ENCODE peak calls at places on chromosomes 4 and X, in eight cellular contexts. A is spleen, B is AG10803, Z is AG04450, W is left ventricle myocardium inferior, P is psoas muscle, J is nephron progenitor cell, N is ascending aorta. K is an unnamed sample.

GRCh38 chrX:48831909-48832291 is 3.5 kb downstream of the PCSK1N start:
- DNase-seq in B (no peak), N (no peak), J (peak), P (no peak), A (no peak), W (no peak), Z (no peak), K (no peak)

GRCh38 chr4:95998311-95998710 is 158.4 kb downstream of the PDHA2 start:
- DNase-seq in A (no peak), B (no peak), J (no peak), Z (no peak), N (no peak), W (no peak), P (no peak), K (no peak)

GRCh38 chr4:141849367-141849766 is 213.0 kb downstream of the IL15 start:
- DNase-seq in A (no peak), J (no peak), W (no peak), B (no peak), N (no peak), P (no peak), Z (no peak), K (no peak)

GRCh38 chrX:41457618-41458192 is 10.6 kb downstream of the NYX start:
- DNase-seq in J (no peak), P (no peak), A (no peak), N (no peak), B (no peak), Z (no peak), W (no peak), K (no peak)

GRCh38 chrX:153765138-153766079 is 1.4 kb downstream of the PLXNB3 start:
- DNase-seq in Z (no peak), J (no peak), B (no peak), P (peak), N (no peak), W (no peak), A (peak), K (no peak)

GRCh38 chr4:138428611-138429010 is 186.5 kb upstream of the SLC7A11 start:
- DNase-seq in B (no peak), Z (no peak), P (no peak), N (no peak), A (no peak), W (no peak), J (no peak), K (no peak)

GRCh38 chr4:183797041-183797444 is 108.1 kb upstream of the STOX2 start:
- DNase-seq in N (no peak), P (peak), W (peak), Z (no peak), B (no peak), A (peak), J (no peak), K (no peak)

GRCh38 chrX:136067946-136068345 is 79.4 kb upstream of the FHL1 start:
- DNase-seq in J (no peak), A (no peak), Z (no peak), P (no peak), B (no peak), W (no peak), N (no peak), K (no peak)

GRCh38 chr4:25406081-25406692 is 29.1 kb downstream of the ANAPC4 start:
- DNase-seq in W (no peak), N (no peak), J (no peak), A (no peak), Z (peak), B (peak), P (no peak), K (no peak)

GRCh38 chr4:2781911-2782310 is 11.0 kb upstream of the SH3BP2 start:
- DNase-seq in P (no peak), B (no peak), N (no peak), J (no peak), Z (no peak), A (peak), W (no peak), K (no peak)

GRCh38 chr4:77172336-77172735 is 15.3 kb downstream of the CCNG2 start:
- DNase-seq in N (no peak), W (no peak), Z (peak), J (no peak), A (no peak), B (peak), P (no peak), K (no peak)

GRCh38 chr4:147157860-147158701 is 212.4 kb upstream of the TTC29 start:
- DNase-seq in Z (no peak), N (no peak), W (peak), A (peak), J (peak), P (peak), B (peak), K (no peak)

GRCh38 chr4:84790769-84791565 is 175.5 kb downstream of the WDFY3 start:
- DNase-seq in W (no peak), B (no peak), P (no peak), Z (no peak), N (no peak), J (no peak), A (no peak), K (no peak)

GRCh38 chr4:91590242-91590641 is 713.5 kb upstream of the GRID2 start:
- DNase-seq in P (no peak), Z (no peak), J (no peak), A (no peak), W (no peak), N (no peak), B (no peak), K (no peak)

GRCh38 chr4:25861951-25862410 is 807 bp downstream of the SEL1L3 start:
- DNase-seq in B (peak), A (no peak), P (no peak), Z (no peak), J (peak), W (peak), N (no peak), K (peak)

GRCh38 chr4:156493858-156494257 is 477.7 kb downstream of the PDGFC start:
- DNase-seq in Z (no peak), P (no peak), A (no peak), N (no peak), W (no peak), J (no peak), B (peak), K (no peak)

GRCh38 chrX:14043209-14043608 is 13.5 kb upstream of the GEMIN8 start:
- DNase-seq in W (no peak), Z (no peak), B (no peak), P (no peak), A (no peak), N (no peak), J (no peak), K (no peak)

GRCh38 chr4:25842229-25842840 is 20.5 kb downstream of the SEL1L3 start:
- DNase-seq in B (no peak), W (no peak), Z (no peak), P (no peak), N (no peak), J (no peak), A (peak), K (no peak)

GRCh38 chrX:100090931-100091330 is 319.1 kb downstream of the PCDH19 start:
- DNase-seq in Z (no peak), B (peak), P (no peak), N (no peak), W (no peak), A (no peak), J (no peak), K (no peak)

GRCh38 chr4:677431-678293 is 3.3 kb downstream of the MYL5 start:
- DNase-seq in J (no peak), Z (no peak), A (peak), P (peak), W (no peak), B (peak), N (no peak), K (no peak)

GRCh38 chr4:173517781-173518371 is 12.2 kb downstream of the HAND2 start:
- DNase-seq in Z (no peak), A (no peak), W (no peak), N (no peak), P (no peak), J (peak), B (no peak), K (no peak)

GRCh38 chr4:76341063-76341462 is 34.5 kb downstream of the STBD1 start:
- DNase-seq in N (no peak), W (no peak), J (no peak), P (no peak), Z (peak), A (no peak), B (peak), K (no peak)

GRCh38 chr4:69122476-69122875 is 26.2 kb downstream of the UGT2B7 start:
- DNase-seq in W (no peak), Z (no peak), N (no peak), P (no peak), B (no peak), A (no peak), J (no peak), K (no peak)

GRCh38 chrX:13069771-13070410 is 25.5 kb upstream of the FAM9C start:
- DNase-seq in P (no peak), W (no peak), Z (no peak), N (no peak), A (no peak), B (no peak), J (no peak), K (no peak)

GRCh38 chr4:3706565-3707422 is 59.4 kb upstream of the ADRA2C start:
- DNase-seq in N (no peak), B (no peak), W (peak), P (peak), Z (no peak), J (peak), A (peak), K (no peak)

GRCh38 chr4:13088726-13089658 is 395.1 kb downstream of the RAB28 start:
- DNase-seq in W (no peak), Z (no peak), J (no peak), N (no peak), A (no peak), P (no peak), B (peak), K (no peak)

GRCh38 chr4:153771058-153771457 is 11.2 kb upstream of the RNF175 start:
- DNase-seq in J (no peak), A (no peak), B (no peak), P (no peak), Z (no peak), N (no peak), W (no peak), K (no peak)

GRCh38 chr4:93147524-93148212 is 680.9 kb upstream of the ATOH1 start:
- DNase-seq in N (no peak), W (no peak), P (no peak), Z (no peak), A (no peak), J (peak), B (no peak), K (no peak)

GRCh38 chr4:61277785-61278184 is 77.7 kb downstream of the ADGRL3 start:
- DNase-seq in B (no peak), A (no peak), N (no peak), Z (no peak), P (no peak), W (no peak), J (no peak), K (no peak)

GRCh38 chrX:130775849-130776248 is 127.2 kb downstream of the ENOX2 start:
- DNase-seq in B (no peak), P (no peak), J (no peak), W (no peak), A (no peak), N (no peak), Z (no peak), K (no peak)

GRCh38 chrX:118862990-118863389 is 39.4 kb downstream of the ZCCHC12 start:
- DNase-seq in A (no peak), J (no peak), N (no peak), B (no peak), P (no peak), Z (no peak), W (no peak), K (no peak)

GRCh38 chr4:119138046-119138445 is 2.4 kb downstream of the MYOZ2 start:
- DNase-seq in A (no peak), B (peak), N (no peak), Z (no peak), W (no peak), P (no peak), J (no peak), K (no peak)

GRCh38 chr4:2462992-2463762 is 5.7 kb upstream of the RNF4 start:
- DNase-seq in B (no peak), J (no peak), P (no peak), Z (no peak), A (peak), W (no peak), N (no peak), K (no peak)

GRCh38 chr4:181193162-181193930 is 1049.9 kb upstream of the TENM3 start:
- DNase-seq in A (no peak), W (no peak), Z (no peak), P (no peak), J (no peak), B (no peak), N (no peak), K (no peak)

GRCh38 chr4:31261632-31262031 is 541.5 kb downstream of the PCDH7 start:
- DNase-seq in N (no peak), W (no peak), B (no peak), P (no peak), A (no peak), J (no peak), Z (no peak), K (no peak)

GRCh38 chr4:17468638-17469221 is 43.2 kb downstream of the QDPR start:
- DNase-seq in P (no peak), N (no peak), W (peak), B (peak), A (no peak), J (peak), Z (no peak), K (no peak)

GRCh38 chr4:174539571-174539970 is 17.3 kb upstream of the HPGD start:
- DNase-seq in W (no peak), Z (no peak), B (no peak), P (no peak), N (no peak), J (no peak), A (no peak), K (no peak)

GRCh38 chr4:13476915-13477314 is 7.2 kb downstream of the RAB28 start:
- DNase-seq in J (no peak), N (no peak), W (no peak), Z (peak), P (no peak), A (no peak), B (peak), K (no peak)

GRCh38 chr4:14719053-14719452 is 283.2 kb upstream of the CPEB2 start:
- DNase-seq in J (no peak), Z (no peak), W (no peak), P (no peak), A (no peak), B (peak), N (peak), K (no peak)

GRCh38 chr4:128451270-128451905 is 163.8 kb upstream of the PGRMC2 start:
- DNase-seq in P (no peak), B (no peak), Z (no peak), A (no peak), W (no peak), J (no peak), N (no peak), K (no peak)

DNA sequence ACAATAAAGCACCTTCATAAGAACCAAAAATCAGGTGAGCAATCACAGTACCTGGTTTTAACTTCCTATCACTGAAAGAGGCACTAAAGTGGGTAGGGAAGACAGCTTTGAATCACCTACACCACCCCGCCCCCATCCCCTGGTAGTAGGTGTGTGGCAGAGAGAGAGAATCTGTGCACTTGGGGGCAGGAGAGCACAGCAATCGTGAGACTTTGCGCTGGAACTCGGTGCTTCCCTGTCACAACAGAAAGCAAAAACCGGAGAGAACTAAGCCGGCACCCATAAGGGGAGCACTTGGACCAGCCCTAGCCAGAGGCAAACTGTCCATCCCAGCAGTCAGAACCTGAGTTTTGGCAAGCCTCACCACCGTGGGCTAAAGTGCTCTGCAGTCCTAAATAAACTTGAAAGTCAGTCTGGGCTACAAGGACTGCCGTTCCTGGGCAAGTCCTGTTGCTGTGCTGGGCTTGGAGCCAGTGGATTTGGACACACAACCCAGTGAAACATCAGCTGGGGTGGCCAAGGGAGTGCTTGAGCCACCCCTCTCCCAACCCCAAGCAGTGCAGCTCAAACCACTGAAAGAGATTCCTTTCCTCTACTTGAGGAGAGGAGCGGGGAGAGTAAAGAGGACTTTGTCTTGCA is 32.1 kb downstream of the NDUFB11 start:
- DNase-seq in N (no peak), A (no peak), P (peak), J (no peak), B (peak), Z (no peak), W (no peak), K (no peak)
- TF ChIP-seq CTCF in N (no peak), A (no peak), P (no peak), J (no peak), B (no peak), Z (no peak), W (no peak), K (no peak)

GRCh38 chr4:176277162-176277904 is 8.3 kb upstream of the ASB5 start:
- DNase-seq in A (no peak), J (peak), P (peak), Z (peak), B (peak), N (no peak), W (peak), K (no peak)
- TF ChIP-seq CTCF in A (no peak), J (peak), P (peak), Z (peak), B (peak), N (peak), W (peak), K (no peak)

GRCh38 chrX:104253567-104254441 is 929 bp downstream of the ESX1 start:
- DNase-seq in Z (no peak), W (no peak), A (no peak), N (no peak), P (no peak), B (no peak), J (peak), K (no peak)
- TF ChIP-seq CTCF in Z (peak), W (no peak), A (no peak), N (no peak), P (no peak), B (no peak), J (peak), K (no peak)

DNA sequence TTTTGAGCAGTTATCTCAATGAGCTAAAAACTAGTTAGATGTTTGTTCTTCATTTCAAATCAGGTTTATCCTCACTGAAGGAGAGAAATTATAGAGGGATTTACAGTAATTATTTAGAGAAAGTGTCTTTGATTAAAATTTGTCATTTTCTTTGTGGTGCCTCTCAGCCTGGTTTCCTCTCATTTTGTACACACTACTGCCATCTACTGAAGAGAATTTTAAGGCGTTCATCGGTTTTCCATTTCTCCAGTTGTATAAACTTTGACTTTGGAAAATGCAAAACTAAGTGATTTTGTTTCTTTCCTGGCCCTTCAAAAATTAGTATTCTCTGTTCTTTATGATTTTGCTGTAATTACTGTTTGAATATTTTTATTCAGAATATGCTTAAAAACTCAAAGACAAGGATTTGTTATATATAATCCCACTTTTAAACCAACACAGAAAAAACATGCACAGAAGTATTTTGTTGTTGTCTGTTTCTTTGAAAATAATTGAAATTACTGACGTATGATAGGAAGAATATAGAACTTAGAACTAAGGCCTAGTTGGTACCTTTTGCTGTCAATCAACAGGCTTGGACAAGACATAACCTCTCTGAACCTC is 34.4 kb upstream of the ANXA3 start:
- DNase-seq in Z (no peak), B (peak), P (no peak), J (no peak), A (no peak), N (no peak), W (no peak), K (no peak)
- TF ChIP-seq CTCF in Z (peak), B (peak), P (peak), J (peak), A (peak), N (peak), W (peak), K (peak)